ENCODE peak calls at places on chromosomes 2 and 18, in eight cellular contexts. One of them, this sample, is unnamed.

GRCh38 chr2:65514555-65515195 is 82.3 kb upstream of the SPRED2 start:
- DNase-seq in A673: no peak
- DNase-seq in tibial artery: no peak
- DNase-seq in transverse colon: no peak
- DNase-seq in lower leg skin: no peak
- DNase-seq in neuronal stem cell: no peak
- DNase-seq in GM23338: no peak
- DNase-seq in IMR-90: peak; percentile 22
- DNase-seq in this sample: no peak

GRCh38 chr2:67514515-67514914 is 117.4 kb downstream of the ETAA1 start:
- DNase-seq in GM23338: no peak
- DNase-seq in A673: no peak
- DNase-seq in transverse colon: no peak
- DNase-seq in lower leg skin: no peak
- DNase-seq in tibial artery: no peak
- DNase-seq in IMR-90: peak; percentile 94
- DNase-seq in neuronal stem cell: no peak
- DNase-seq in this sample: no peak

GRCh38 chr2:53473762-53474161 is 293.8 kb upstream of the CHAC2 start:
- DNase-seq in neuronal stem cell: no peak
- DNase-seq in IMR-90: peak; percentile 60
- DNase-seq in A673: no peak
- DNase-seq in lower leg skin: no peak
- DNase-seq in tibial artery: no peak
- DNase-seq in GM23338: no peak
- DNase-seq in transverse colon: no peak
- DNase-seq in this sample: no peak

GRCh38 chr2:118580107-118580506 is 267.3 kb downstream of the EN1 start:
- DNase-seq in transverse colon: no peak
- DNase-seq in IMR-90: no peak
- DNase-seq in neuronal stem cell: no peak
- DNase-seq in A673: no peak
- DNase-seq in lower leg skin: no peak
- DNase-seq in GM23338: no peak
- DNase-seq in tibial artery: no peak
- DNase-seq in this sample: no peak

GRCh38 chr18:55041366-55041765 is 82.1 kb upstream of the CCDC68 start:
- DNase-seq in neuronal stem cell: no peak
- DNase-seq in GM23338: no peak
- DNase-seq in transverse colon: no peak
- DNase-seq in A673: no peak
- DNase-seq in tibial artery: no peak
- DNase-seq in lower leg skin: no peak
- DNase-seq in IMR-90: no peak
- DNase-seq in this sample: no peak

GRCh38 chr18:23073996-23074606 is 61.2 kb upstream of the CABLES1 start:
- DNase-seq in neuronal stem cell: no peak
- DNase-seq in tibial artery: no peak
- DNase-seq in transverse colon: no peak
- DNase-seq in A673: no peak
- DNase-seq in GM23338: no peak
- DNase-seq in lower leg skin: no peak
- DNase-seq in IMR-90: no peak
- DNase-seq in this sample: no peak

GRCh38 chr2:46887028-46887885 is 28.3 kb downstream of the MCFD2 start:
- DNase-seq in neuronal stem cell: no peak
- DNase-seq in lower leg skin: no peak
- DNase-seq in GM23338: no peak
- DNase-seq in tibial artery: no peak
- DNase-seq in IMR-90: peak; percentile 60
- DNase-seq in A673: no peak
- DNase-seq in transverse colon: no peak
- DNase-seq in this sample: no peak

GRCh38 chr2:71673402-71673795 is 220.0 kb downstream of the DYSF start:
- DNase-seq in neuronal stem cell: no peak
- DNase-seq in IMR-90: no peak
- DNase-seq in A673: no peak
- DNase-seq in lower leg skin: no peak
- DNase-seq in GM23338: no peak
- DNase-seq in transverse colon: no peak
- DNase-seq in tibial artery: no peak
- DNase-seq in this sample: no peak

GRCh38 chr18:42736074-42736473 is 379.4 kb downstream of the RIT2 start:
- DNase-seq in transverse colon: no peak
- DNase-seq in lower leg skin: no peak
- DNase-seq in neuronal stem cell: no peak
- DNase-seq in GM23338: no peak
- DNase-seq in tibial artery: no peak
- DNase-seq in IMR-90: no peak
- DNase-seq in A673: no peak
- DNase-seq in this sample: no peak

GRCh38 chr2:199603748-199604291 is 146.1 kb upstream of the SATB2 start:
- DNase-seq in tibial artery: no peak
- DNase-seq in A673: no peak
- DNase-seq in lower leg skin: no peak
- DNase-seq in transverse colon: no peak
- DNase-seq in IMR-90: no peak
- DNase-seq in GM23338: peak; percentile 61
- DNase-seq in neuronal stem cell: no peak
- DNase-seq in this sample: no peak

GRCh38 chr2:168336786-168337388 is 89.5 kb upstream of the STK39 start:
- DNase-seq in neuronal stem cell: no peak
- DNase-seq in IMR-90: no peak
- DNase-seq in A673: no peak
- DNase-seq in transverse colon: peak; percentile 78
- DNase-seq in GM23338: peak; percentile 92
- DNase-seq in tibial artery: no peak
- DNase-seq in lower leg skin: no peak
- DNase-seq in this sample: no peak

GRCh38 chr18:23982154-23983071 is 32.1 kb upstream of the TTC39C start:
- DNase-seq in GM23338: peak; percentile 17
- DNase-seq in lower leg skin: no peak
- DNase-seq in neuronal stem cell: no peak
- DNase-seq in tibial artery: peak; percentile 75
- DNase-seq in transverse colon: peak; percentile 48
- DNase-seq in IMR-90: peak; percentile 75
- DNase-seq in A673: no peak
- DNase-seq in this sample: peak; percentile 49

GRCh38 chr2:233480490-233481202 is 85.9 kb downstream of the USP40 start:
- DNase-seq in tibial artery: peak; percentile 21
- DNase-seq in transverse colon: peak; percentile 52
- DNase-seq in A673: no peak
- DNase-seq in lower leg skin: peak; percentile 18
- DNase-seq in IMR-90: no peak
- DNase-seq in neuronal stem cell: no peak
- DNase-seq in GM23338: no peak
- DNase-seq in this sample: peak; percentile 47

GRCh38 chr2:38438536-38439225 is 61.6 kb upstream of the ATL2 start:
- DNase-seq in IMR-90: no peak
- DNase-seq in tibial artery: no peak
- DNase-seq in transverse colon: no peak
- DNase-seq in A673: no peak
- DNase-seq in neuronal stem cell: no peak
- DNase-seq in lower leg skin: no peak
- DNase-seq in GM23338: no peak
- DNase-seq in this sample: peak; percentile 81

GRCh38 chr2:59012234-59012633 is 771.1 kb upstream of the FANCL start:
- DNase-seq in A673: no peak
- DNase-seq in tibial artery: no peak
- DNase-seq in neuronal stem cell: no peak
- DNase-seq in lower leg skin: no peak
- DNase-seq in IMR-90: no peak
- DNase-seq in GM23338: no peak
- DNase-seq in transverse colon: no peak
- DNase-seq in this sample: no peak

GRCh38 chr2:168120730-168121129 is 126.7 kb downstream of the STK39 start:
- DNase-seq in GM23338: no peak
- DNase-seq in A673: peak; percentile 67
- DNase-seq in tibial artery: no peak
- DNase-seq in lower leg skin: no peak
- DNase-seq in neuronal stem cell: no peak
- DNase-seq in IMR-90: peak; percentile 29
- DNase-seq in transverse colon: no peak
- DNase-seq in this sample: peak; percentile 58

GRCh38 chr2:54641988-54642387 is 81.5 kb upstream of the EML6 start:
- DNase-seq in GM23338: no peak
- DNase-seq in IMR-90: no peak
- DNase-seq in A673: no peak
- DNase-seq in lower leg skin: no peak
- DNase-seq in neuronal stem cell: no peak
- DNase-seq in tibial artery: no peak
- DNase-seq in transverse colon: no peak
- DNase-seq in this sample: no peak

GRCh38 chr18:58755304-58756010 is 84.2 kb downstream of the MALT1 start:
- DNase-seq in tibial artery: no peak
- DNase-seq in neuronal stem cell: no peak
- DNase-seq in transverse colon: peak; percentile 30
- DNase-seq in lower leg skin: no peak
- DNase-seq in A673: no peak
- DNase-seq in IMR-90: no peak
- DNase-seq in GM23338: no peak
- DNase-seq in this sample: no peak

GRCh38 chr18:13137041-13137938 is 81.3 kb upstream of the LDLRAD4 start:
- DNase-seq in neuronal stem cell: no peak
- DNase-seq in transverse colon: peak; percentile 45
- DNase-seq in lower leg skin: no peak
- DNase-seq in tibial artery: no peak
- DNase-seq in IMR-90: no peak
- DNase-seq in GM23338: peak; percentile 39
- DNase-seq in A673: no peak
- DNase-seq in this sample: no peak

GRCh38 chr2:144201126-144201525 is 318.8 kb downstream of the ZEB2 start:
- DNase-seq in A673: no peak
- DNase-seq in neuronal stem cell: no peak
- DNase-seq in tibial artery: no peak
- DNase-seq in GM23338: no peak
- DNase-seq in lower leg skin: no peak
- DNase-seq in IMR-90: no peak
- DNase-seq in transverse colon: no peak
- DNase-seq in this sample: no peak

GRCh38 chr2:100936070-100936741 is 65.9 kb upstream of the RPL31 start:
- DNase-seq in tibial artery: no peak
- DNase-seq in A673: no peak
- DNase-seq in IMR-90: no peak
- DNase-seq in transverse colon: peak; percentile 34
- DNase-seq in lower leg skin: no peak
- DNase-seq in neuronal stem cell: no peak
- DNase-seq in GM23338: no peak
- DNase-seq in this sample: no peak

GRCh38 chr18:12254137-12254819 is at the start of gene CIDEA:
- DNase-seq in A673: peak; percentile 58
- DNase-seq in tibial artery: no peak
- DNase-seq in neuronal stem cell: peak; percentile 59
- DNase-seq in IMR-90: no peak
- DNase-seq in GM23338: peak; percentile 80
- DNase-seq in lower leg skin: no peak
- DNase-seq in transverse colon: no peak
- DNase-seq in this sample: no peak

GRCh38 chr2:235551965-235552364 is 58.1 kb downstream of the AGAP1 start:
- DNase-seq in IMR-90: peak; percentile 48
- DNase-seq in A673: peak; percentile 70
- DNase-seq in transverse colon: peak; percentile 76
- DNase-seq in tibial artery: peak; percentile 25
- DNase-seq in neuronal stem cell: peak; percentile 9
- DNase-seq in lower leg skin: no peak
- DNase-seq in GM23338: peak; percentile 83
- DNase-seq in this sample: peak; percentile 62

GRCh38 chr2:35220471-35220870 is 1135.1 kb upstream of the CRIM1 start:
- DNase-seq in transverse colon: no peak
- DNase-seq in neuronal stem cell: no peak
- DNase-seq in IMR-90: no peak
- DNase-seq in tibial artery: no peak
- DNase-seq in GM23338: no peak
- DNase-seq in lower leg skin: no peak
- DNase-seq in A673: no peak
- DNase-seq in this sample: no peak

GRCh38 chr2:22616031-22616430 is 768.9 kb upstream of the KLHL29 start:
- DNase-seq in IMR-90: no peak
- DNase-seq in tibial artery: no peak
- DNase-seq in GM23338: peak; percentile 10
- DNase-seq in neuronal stem cell: no peak
- DNase-seq in lower leg skin: no peak
- DNase-seq in A673: no peak
- DNase-seq in transverse colon: no peak
- DNase-seq in this sample: no peak
- H3K4me3 ChIP-seq in IMR-90: no peak overlapping the region
- H3K4me3 ChIP-seq in tibial artery: no peak overlapping the region
- H3K4me3 ChIP-seq in GM23338: no peak overlapping the region
- H3K4me3 ChIP-seq in neuronal stem cell: no peak overlapping the region
- H3K4me3 ChIP-seq in lower leg skin: no peak overlapping the region
- H3K4me3 ChIP-seq in A673: no peak overlapping the region
- H3K4me3 ChIP-seq in transverse colon: no peak overlapping the region
- H3K4me3 ChIP-seq in this sample: no peak overlapping the region

GRCh38 chr2:224466315-224466714 is 64.4 kb upstream of the FAM124B start:
- DNase-seq in neuronal stem cell: no peak
- DNase-seq in A673: peak; percentile 53
- DNase-seq in lower leg skin: no peak
- DNase-seq in transverse colon: no peak
- DNase-seq in IMR-90: no peak
- DNase-seq in tibial artery: no peak
- DNase-seq in GM23338: peak; percentile 17
- DNase-seq in this sample: peak; percentile 32
- H3K4me3 ChIP-seq in neuronal stem cell: no peak overlapping the region
- H3K4me3 ChIP-seq in A673: no peak overlapping the region
- H3K4me3 ChIP-seq in lower leg skin: no peak overlapping the region
- H3K4me3 ChIP-seq in transverse colon: no peak overlapping the region
- H3K4me3 ChIP-seq in IMR-90: no peak overlapping the region
- H3K4me3 ChIP-seq in tibial artery: no peak overlapping the region
- H3K4me3 ChIP-seq in GM23338: no peak overlapping the region
- H3K4me3 ChIP-seq in this sample: no peak overlapping the region

DNA sequence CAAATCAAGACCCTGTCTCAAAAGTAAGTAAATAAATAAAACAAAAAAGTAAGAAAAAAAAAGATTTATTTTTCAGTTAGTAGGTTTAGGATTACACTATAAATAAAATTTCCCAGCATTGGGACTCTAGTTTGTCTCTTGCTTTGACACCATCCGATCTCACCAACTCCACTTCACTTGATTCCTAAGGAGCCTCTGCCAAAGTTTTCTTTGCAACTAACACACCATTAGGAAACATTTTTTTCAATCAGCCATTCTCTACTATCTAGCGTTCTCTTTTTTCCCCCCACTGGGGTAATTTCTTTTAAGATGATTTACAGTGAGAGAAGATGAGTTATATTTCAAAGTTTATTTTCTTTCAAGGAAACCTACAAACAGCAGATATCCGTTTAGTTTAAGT is 10.6 kb upstream of the NEMP2 start:
- DNase-seq in IMR-90: no peak
- DNase-seq in neuronal stem cell: no peak
- DNase-seq in lower leg skin: no peak
- DNase-seq in GM23338: no peak
- DNase-seq in tibial artery: no peak
- DNase-seq in transverse colon: no peak
- DNase-seq in A673: peak; percentile 24
- DNase-seq in this sample: no peak
- H3K4me3 ChIP-seq in IMR-90: peak overlapping the region; percentile 31
- H3K4me3 ChIP-seq in neuronal stem cell: no peak overlapping the region
- H3K4me3 ChIP-seq in lower leg skin: no peak overlapping the region
- H3K4me3 ChIP-seq in GM23338: no peak overlapping the region
- H3K4me3 ChIP-seq in tibial artery: peak overlapping the region; percentile 39
- H3K4me3 ChIP-seq in transverse colon: peak overlapping the region; percentile 6
- H3K4me3 ChIP-seq in A673: peak overlapping the region; percentile 20
- H3K4me3 ChIP-seq in this sample: no peak overlapping the region

GRCh38 chr2:231680284-231680991 is 27.9 kb upstream of the PTMA start:
- DNase-seq in neuronal stem cell: no peak
- DNase-seq in GM23338: peak; percentile 91
- DNase-seq in transverse colon: peak; percentile 70
- DNase-seq in lower leg skin: no peak
- DNase-seq in IMR-90: no peak
- DNase-seq in tibial artery: no peak
- DNase-seq in A673: no peak
- DNase-seq in this sample: no peak
- H3K4me3 ChIP-seq in neuronal stem cell: peak overlapping the region; percentile 44
- H3K4me3 ChIP-seq in GM23338: peak overlapping the region; percentile 79
- H3K4me3 ChIP-seq in transverse colon: peak overlapping the region; percentile 39
- H3K4me3 ChIP-seq in lower leg skin: peak overlapping the region; percentile 24
- H3K4me3 ChIP-seq in IMR-90: peak overlapping the region; percentile 46
- H3K4me3 ChIP-seq in tibial artery: peak overlapping the region; percentile 55
- H3K4me3 ChIP-seq in A673: no peak overlapping the region
- H3K4me3 ChIP-seq in this sample: peak overlapping the region; percentile 63